ENCODE peak calls at places on chromosomes 1 and 21, in seven cellular contexts. D is stomach, M is Caco-2, K is A549, Y is fibroblast of lung, Q is H9, N is lower lobe of right lung. F is an unnamed sample. For H3K9me3, the result is how much of the 10 kb centered on the place peaks cover.

GRCh38 chr1:7558921-7559869 is 211.9 kb upstream of the VAMP3 start:
- DNase-seq in N (no peak), Q (no peak), D (no peak), K (no peak), Y (no peak), M (no peak), F (peak)

GRCh38 chr1:67144696-67145095 is 9.9 kb upstream of the C1orf141 start:
- DNase-seq in M (no peak), K (no peak), N (no peak), Q (no peak), D (no peak), Y (peak), F (no peak)

GRCh38 chr1:45038240-45038639 is 26.2 kb downstream of the UROD start:
- DNase-seq in D (no peak), M (no peak), K (no peak), Q (no peak), Y (no peak), N (no peak), F (no peak)

GRCh38 chr1:215567491-215568286 is 585 bp downstream of the KCTD3 start:
- DNase-seq in Y (peak), Q (peak), M (peak), D (no peak), K (peak), N (peak), F (no peak)

GRCh38 chr1:170001266-170001665 is 73.2 kb downstream of the KIFAP3 start:
- DNase-seq in M (no peak), Q (no peak), D (no peak), K (no peak), Y (no peak), N (no peak), F (no peak)

GRCh38 chr1:164694505-164694904 is 135.5 kb downstream of the PBX1 start:
- DNase-seq in Q (no peak), D (no peak), M (no peak), K (no peak), Y (no peak), N (no peak), F (no peak)

GRCh38 chr1:243473281-243474210 is 217.7 kb downstream of the SDCCAG8 start:
- DNase-seq in N (no peak), K (no peak), Q (peak), M (no peak), D (no peak), Y (peak), F (no peak)

GRCh38 chr1:44012941-44013609 is 18.2 kb downstream of the SLC6A9 start:
- DNase-seq in Y (no peak), M (no peak), D (no peak), K (no peak), Q (no peak), N (no peak), F (peak)

GRCh38 chr1:207752456-207753132 is 740 bp downstream of the CD46 start:
- DNase-seq in N (peak), M (peak), D (peak), K (no peak), Y (peak), Q (no peak), F (no peak)

GRCh38 chr1:154641534-154641933 is 33.5 kb upstream of the ADAR start:
- DNase-seq in K (no peak), N (no peak), Q (no peak), M (no peak), Y (no peak), D (no peak), F (no peak)

GRCh38 chr21:46187251-46187650 is 3.0 kb upstream of the SPATC1L start:
- DNase-seq in Y (no peak), N (no peak), Q (no peak), K (no peak), D (no peak), M (no peak), F (no peak)

GRCh38 chr1:9095818-9096217 is 26.4 kb upstream of the SLC2A5 start:
- DNase-seq in K (no peak), M (no peak), Q (no peak), Y (no peak), D (no peak), N (no peak), F (no peak)

GRCh38 chr1:173347276-173347675 is 129.9 kb upstream of the PRDX6 start:
- DNase-seq in D (no peak), N (no peak), K (no peak), Y (no peak), M (no peak), Q (no peak), F (no peak)

GRCh38 chr1:50027794-50028193 is 4.0 kb upstream of the AGBL4 start:
- DNase-seq in D (no peak), M (no peak), N (no peak), Q (no peak), Y (no peak), K (no peak), F (no peak)

DNA sequence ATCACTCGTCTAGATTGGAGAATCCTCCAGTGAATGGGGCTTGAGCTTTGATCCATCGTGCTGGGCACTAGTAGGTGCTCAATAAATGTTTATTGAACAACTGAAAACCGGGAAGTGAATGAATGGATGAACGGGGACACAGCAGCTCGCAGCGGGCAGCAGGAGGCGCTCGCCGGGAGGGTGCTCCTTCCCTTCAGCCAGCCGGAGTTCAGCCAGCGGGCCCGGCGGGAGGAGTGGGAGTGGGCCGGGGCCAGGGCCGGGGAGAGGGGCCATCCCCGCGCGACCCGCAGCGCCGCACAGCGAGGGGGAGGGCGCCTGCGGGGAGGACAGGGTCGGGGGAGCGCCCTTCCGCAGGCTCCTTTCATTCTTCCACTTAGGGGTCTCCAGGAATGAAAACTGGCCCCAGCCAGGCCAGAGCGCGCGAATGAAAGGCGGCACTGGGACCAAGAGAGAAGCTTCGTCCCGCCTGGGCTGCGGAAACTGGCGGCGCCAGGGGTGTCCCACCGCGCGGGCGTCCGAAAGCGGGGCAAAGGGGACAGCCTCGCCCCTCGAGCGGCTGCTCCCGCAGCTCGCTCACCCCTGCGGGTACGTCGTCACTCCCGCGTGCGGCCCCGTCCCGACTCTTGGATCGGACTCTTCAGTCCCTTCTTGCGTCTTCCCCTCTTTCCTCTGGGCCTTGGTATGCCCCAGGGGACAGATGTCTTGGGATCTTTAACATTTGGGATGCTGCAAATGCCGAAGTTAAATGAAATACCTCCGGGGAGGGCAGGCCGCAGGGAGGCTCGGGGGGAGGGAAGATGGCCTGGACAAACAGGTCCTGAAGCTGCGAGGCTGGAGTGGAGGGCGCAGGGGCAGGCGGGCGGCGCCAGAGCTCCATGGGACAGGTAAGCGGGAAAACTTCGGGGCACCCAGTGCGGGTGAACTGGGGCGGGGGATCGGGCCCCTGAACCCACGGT is 3.6 kb upstream of the INAVA start:
- DNase-seq in M (peak), D (no peak), Q (peak), K (peak), Y (peak), N (no peak), F (no peak)
- TF ChIP-seq CTCF in M (peak), D (no peak), Q (peak), K (peak), Y (peak), N (peak), F (peak)

DNA sequence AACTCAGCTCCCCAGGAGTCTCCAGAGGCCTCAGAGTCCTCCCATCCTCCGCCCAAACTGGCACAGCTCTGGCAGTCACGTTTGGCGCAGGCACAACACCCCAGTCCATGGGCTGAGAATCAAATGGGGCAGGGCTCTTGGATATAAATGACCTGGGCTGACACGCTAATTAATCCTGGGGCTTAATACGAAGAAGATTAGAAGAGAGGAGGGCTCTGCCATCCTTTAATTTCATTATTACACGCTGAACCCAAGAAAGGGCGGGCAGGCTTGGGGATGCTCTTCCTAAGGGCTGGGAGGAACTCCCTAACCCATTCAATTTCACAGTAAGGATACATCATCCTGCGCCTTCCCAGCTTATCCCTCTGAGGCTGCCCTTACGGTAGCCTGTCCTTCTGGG is 2.4 kb downstream of the GRIK3 start:
- DNase-seq in N (no peak), M (no peak), Q (no peak), K (no peak), D (no peak), Y (no peak), F (no peak)
- H3K9me3 ChIP-seq in N (under half), M (under half), Q (under half), K (under half), D (under half), Y (under half), F (under half)

GRCh38 chr1:210024282-210024681 is 86.3 kb downstream of the SYT14 start:
- DNase-seq in N (no peak), K (no peak), Q (no peak), M (no peak), D (no peak), Y (no peak), F (no peak)

GRCh38 chr1:210024996-210025395 is 87.0 kb downstream of the SYT14 start:
- DNase-seq in K (no peak), D (no peak), N (no peak), M (no peak), Q (peak), Y (no peak), F (no peak)

GRCh38 chr1:210022044-210022443 is 84.0 kb downstream of the SYT14 start:
- DNase-seq in Q (no peak), D (no peak), M (no peak), K (no peak), Y (no peak), N (no peak), F (no peak)

GRCh38 chr1:210027994-210028393 is 90.0 kb downstream of the SYT14 start:
- DNase-seq in M (no peak), Y (no peak), N (no peak), Q (no peak), D (no peak), K (no peak), F (no peak)

GRCh38 chr1:210025870-210026269 is 87.9 kb downstream of the SYT14 start:
- DNase-seq in D (no peak), M (no peak), Q (no peak), N (no peak), K (no peak), Y (no peak), F (no peak)
- TF ChIP-seq CTCF in D (no peak), M (peak), Q (no peak), N (no peak), K (peak), Y (no peak), F (peak)

DNA sequence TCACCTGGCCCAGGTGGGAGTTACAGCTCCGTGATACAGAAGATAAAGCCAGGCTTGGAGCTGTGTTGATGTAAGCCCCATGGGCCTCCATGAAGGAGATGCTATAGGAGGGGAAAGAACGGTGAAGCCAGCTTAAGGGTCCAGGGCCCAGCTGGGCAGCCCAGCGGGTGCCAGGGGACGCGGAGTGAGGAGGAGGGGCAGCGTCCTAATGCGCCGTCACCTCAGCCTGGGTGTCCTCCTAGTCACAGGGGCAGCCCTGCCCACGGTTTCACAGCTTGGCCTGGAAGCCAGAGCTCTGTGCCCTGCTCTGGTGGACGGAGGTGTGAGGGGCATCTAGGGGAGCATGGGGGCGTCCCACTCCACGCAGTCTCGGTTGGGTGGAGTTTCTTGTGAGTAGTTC is 52.7 kb upstream of the TTC34 start:
- DNase-seq in K (no peak), Q (no peak), D (no peak), N (peak), Y (no peak), M (no peak), F (no peak)
- H3K9me3 ChIP-seq in K (under half), Q (half or more), D (under half), N (under half), Y (under half), M (under half), F (under half)

DNA sequence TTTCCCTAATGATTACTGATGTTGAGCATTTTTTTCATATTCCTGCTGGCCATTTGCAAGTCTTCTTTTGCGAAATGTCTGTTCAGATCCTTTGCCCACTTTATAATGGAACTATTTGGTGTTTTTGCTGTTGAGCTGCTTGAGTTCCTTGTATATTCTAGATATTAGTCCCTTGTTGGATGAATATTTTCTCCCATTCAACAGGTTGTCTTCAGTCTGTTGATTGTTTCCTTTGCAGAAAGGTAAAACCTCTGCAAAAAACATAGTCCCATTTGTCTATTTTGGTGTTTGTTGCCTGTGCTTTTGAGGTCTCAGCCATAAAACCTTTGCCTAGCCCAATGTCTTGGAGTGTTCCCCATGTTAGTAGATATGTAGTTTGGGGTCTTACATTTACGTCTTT is 78.0 kb upstream of the GUCA2B start:
- DNase-seq in N (no peak), M (no peak), Q (no peak), D (no peak), Y (no peak), K (no peak), F (no peak)
- TF ChIP-seq CTCF in N (no peak), M (no peak), Q (no peak), D (no peak), Y (no peak), K (no peak), F (no peak)

GRCh38 chr1:104468282-104468681 is 718.6 kb downstream of the AMY1C start:
- DNase-seq in Q (no peak), D (no peak), K (no peak), M (peak), N (no peak), Y (no peak), F (no peak)

GRCh38 chr1:104460880-104461279 is 711.2 kb downstream of the AMY1C start:
- DNase-seq in Q (no peak), Y (no peak), D (no peak), K (no peak), M (no peak), N (no peak), F (no peak)

GRCh38 chr1:104466068-104466467 is 716.4 kb downstream of the AMY1C start:
- DNase-seq in M (no peak), K (no peak), N (no peak), Q (no peak), Y (no peak), D (no peak), F (no peak)

GRCh38 chr1:104467590-104467989 is 717.9 kb downstream of the AMY1C start:
- DNase-seq in K (no peak), D (no peak), Q (no peak), Y (no peak), M (no peak), N (no peak), F (no peak)

DNA sequence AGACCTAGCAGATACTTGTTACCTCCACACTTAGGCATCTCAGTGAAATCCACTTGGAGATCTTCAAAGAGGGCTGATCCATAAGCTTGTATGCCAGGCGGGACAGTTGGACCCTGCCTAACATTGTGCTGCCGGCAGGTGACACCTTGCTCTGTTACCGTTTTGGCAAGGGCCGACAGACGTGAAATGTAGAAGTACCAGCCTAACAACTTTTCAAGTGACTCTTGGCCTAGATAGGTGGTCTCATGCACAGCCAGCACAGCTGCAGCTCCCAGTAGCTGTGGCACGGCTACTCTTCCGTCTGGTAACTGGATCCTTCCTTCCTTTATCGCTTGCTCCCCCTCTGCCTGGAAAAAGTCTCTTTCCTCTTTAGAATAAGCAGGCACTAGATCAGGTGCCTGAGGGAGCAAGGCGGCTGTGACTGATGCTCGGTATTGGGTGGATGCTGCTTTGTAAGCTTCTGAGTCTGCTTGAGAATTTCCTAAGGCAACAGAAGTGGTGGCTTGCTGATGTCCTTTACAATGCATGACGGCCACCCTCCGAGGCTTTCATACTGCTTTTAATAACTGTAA is 713.5 kb downstream of the AMY1C start:
- DNase-seq in Y (no peak), D (no peak), Q (no peak), M (no peak), N (no peak), K (no peak), F (no peak)
- H3K9me3 ChIP-seq in Y (under half), D (under half), Q (under half), M (under half), N (under half), K (under half), F (under half)

DNA sequence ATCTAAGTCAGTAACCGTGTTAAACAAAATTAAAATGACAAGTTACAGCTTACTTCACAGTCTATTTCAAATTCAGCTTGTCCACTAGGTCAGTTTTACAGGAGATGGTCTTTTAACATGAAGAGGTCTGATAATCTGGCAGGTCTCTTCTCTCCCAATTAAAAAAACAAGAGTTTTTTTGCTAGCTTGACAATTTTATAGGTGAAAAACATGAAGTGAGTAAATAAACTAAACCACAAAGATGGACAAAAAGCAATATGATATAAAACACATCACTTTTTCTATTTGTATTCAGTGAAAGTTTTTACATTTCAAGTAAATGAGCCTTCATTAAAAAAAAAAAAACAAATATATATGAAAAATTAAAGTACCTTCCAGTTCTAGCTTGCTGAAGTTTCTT is 25.0 kb upstream of the TTC39A start:
- DNase-seq in Q (no peak), M (no peak), N (no peak), Y (no peak), D (no peak), K (no peak), F (no peak)
- TF ChIP-seq CTCF in Q (no peak), M (no peak), N (no peak), Y (no peak), D (no peak), K (no peak), F (no peak)

F was measured in RWPE2.